ENCODE peak calls at places on chromosome 4, in nine cellular contexts. Q, C, Y, S, J, R, B, E and H are unnamed samples. For H3K9me3, the result is how much of the 10 kb centered on the place peaks cover.

GRCh38 chr4:64144994-64145393 is 264.3 kb downstream of the TECRL start:
- DNase-seq in J (peak), S (no peak), Y (no peak), B (no peak), E (no peak), C (no peak), R (peak), Q (no peak), H (no peak)

GRCh38 chr4:81021526-81021944 is 9.0 kb upstream of the BMP3 start:
- DNase-seq in J (peak), E (no peak), R (no peak), Q (no peak), Y (no peak), S (no peak), C (no peak), B (no peak), H (no peak)

GRCh38 chr4:53605783-53606182 is 14.5 kb upstream of the LNX1 start:
- DNase-seq in S (peak), C (no peak), Q (peak), B (no peak), E (no peak), J (no peak), Y (no peak), R (no peak), H (no peak)

GRCh38 chr4:155954118-155954503 is 445 bp upstream of the CTSO start:
- DNase-seq in Y (no peak), B (no peak), Q (peak), E (peak), R (no peak), C (no peak), S (no peak), J (no peak), H (peak)

GRCh38 chr4:88018471-88018870 is 11.0 kb downstream of the PKD2 start:
- DNase-seq in E (peak), J (no peak), Q (peak), S (peak), R (peak), C (no peak), B (peak), Y (no peak), H (peak)

GRCh38 chr4:55768291-55768690 is 51.3 kb upstream of the EXOC1L start:
- DNase-seq in C (peak), R (no peak), J (peak), E (no peak), S (peak), Y (no peak), B (no peak), Q (peak), H (peak)

GRCh38 chr4:165926307-165926706 is 53.3 kb downstream of the TLL1 start:
- DNase-seq in B (no peak), R (no peak), S (no peak), Q (no peak), E (no peak), J (no peak), C (no peak), Y (no peak), H (no peak)

GRCh38 chr4:108433832-108434231 is 186.5 kb upstream of the RPL34 start:
- DNase-seq in Q (peak), Y (no peak), R (no peak), J (peak), C (no peak), B (no peak), E (no peak), S (peak), H (no peak)

GRCh38 chr4:113103556-113103955 is 54.1 kb downstream of the ANK2 start:
- DNase-seq in S (no peak), R (no peak), B (no peak), Q (no peak), E (no peak), C (no peak), Y (no peak), J (peak), H (no peak)

GRCh38 chr4:52982246-52982950 is 120.3 kb downstream of the RASL11B start:
- DNase-seq in S (peak), Y (no peak), J (peak), C (peak), R (no peak), Q (peak), E (no peak), B (no peak), H (peak)

GRCh38 chr4:175874290-175874689 is 62.2 kb upstream of the GPM6A start:
- DNase-seq in R (no peak), E (no peak), B (no peak), Y (no peak), S (no peak), Q (no peak), C (no peak), J (no peak), H (no peak)

GRCh38 chr4:76952071-76952470 is 2.5 kb downstream of the SEPTIN11 start:
- DNase-seq in B (no peak), J (no peak), Q (no peak), S (no peak), E (no peak), R (no peak), Y (no peak), C (no peak), H (no peak)

GRCh38 chr4:79663157-79663556 is 255.1 kb upstream of the GK2 start:
- DNase-seq in J (no peak), E (no peak), Q (no peak), R (no peak), S (no peak), Y (no peak), B (no peak), C (no peak), H (no peak)

GRCh38 chr4:34878961-34879360 is 1365.4 kb downstream of the ARAP2 start:
- DNase-seq in E (no peak), S (no peak), B (no peak), Q (no peak), C (no peak), Y (no peak), R (no peak), J (no peak), H (no peak)

GRCh38 chr4:110823251-110823650 is 200.4 kb upstream of the PITX2 start:
- DNase-seq in B (no peak), R (no peak), E (no peak), Q (no peak), Y (no peak), S (peak), J (no peak), C (no peak), H (no peak)

GRCh38 chr4:140756292-140757219 is at the start of gene TBC1D9:
- DNase-seq in C (peak), Y (peak), E (peak), S (peak), Q (peak), R (peak), J (peak), B (peak), H (peak)

GRCh38 chr4:10186228-10187214 is 69.9 kb upstream of the WDR1 start:
- DNase-seq in R (no peak), C (no peak), S (no peak), E (no peak), Y (no peak), Q (no peak), J (no peak), B (no peak), H (no peak)

GRCh38 chr4:118327554-118328241 is 25.1 kb downstream of the PRSS12 start:
- DNase-seq in B (no peak), J (no peak), C (no peak), R (no peak), Q (peak), S (peak), Y (no peak), E (no peak), H (no peak)

GRCh38 chr4:44448548-44449443 is at the start of gene KCTD8:
- DNase-seq in E (peak), C (peak), B (peak), S (peak), Y (peak), Q (peak), R (peak), J (peak), H (peak)

GRCh38 chr4:44447563-44448504 is 775 bp downstream of the KCTD8 start:
- DNase-seq in Q (peak), Y (no peak), R (peak), C (peak), S (no peak), J (peak), B (peak), E (peak), H (peak)

GRCh38 chr4:44446191-44446590 is 2.4 kb downstream of the KCTD8 start:
- DNase-seq in E (no peak), B (no peak), J (no peak), Y (no peak), Q (peak), S (no peak), C (no peak), R (no peak), H (no peak)

DNA sequence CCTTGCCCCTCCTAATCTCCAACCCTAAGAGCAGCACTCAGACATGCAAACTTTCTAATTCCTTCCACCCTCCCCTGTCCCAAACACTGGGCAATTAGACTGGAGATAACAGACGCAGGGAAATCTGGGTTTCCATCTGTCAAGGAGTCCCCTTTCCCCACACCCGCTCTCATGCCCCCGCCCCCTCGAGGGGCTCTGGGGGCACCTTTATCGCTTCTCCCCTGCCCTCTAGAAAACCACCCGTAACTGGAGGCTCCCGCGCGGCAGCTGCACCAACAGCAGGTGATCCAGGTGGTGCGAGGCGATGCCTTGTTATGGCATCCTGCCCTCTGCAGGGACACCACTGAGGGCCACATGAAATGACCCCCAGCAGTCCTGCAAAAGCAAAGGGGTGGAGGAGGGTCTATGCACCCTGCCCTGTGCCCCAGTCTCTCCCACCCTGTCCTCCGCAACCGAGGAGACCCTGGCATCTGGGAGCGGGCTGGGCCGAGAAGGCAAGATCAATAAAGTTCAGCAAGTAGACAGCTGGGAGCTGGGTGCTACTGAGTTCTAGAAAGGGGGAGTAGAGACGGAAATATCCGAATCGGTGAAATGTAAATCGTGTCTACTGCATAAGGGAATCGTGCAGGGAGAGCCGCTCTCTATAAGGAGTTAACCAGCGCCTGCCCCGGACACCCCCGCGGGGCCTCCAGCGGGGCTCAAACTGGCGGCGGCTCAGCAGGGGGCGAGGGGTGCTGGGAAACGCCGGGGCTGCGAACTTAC is 1.6 kb downstream of the KCTD8 start:
- DNase-seq in R (no peak), Q (no peak), E (no peak), C (peak), Y (no peak), B (no peak), J (no peak), S (no peak), H (peak)
- H3K4me3 ChIP-seq in R (peak), Q (peak), E (peak), C (no peak), Y (peak), B (peak), J (no peak), S (no peak), H (no peak)

DNA sequence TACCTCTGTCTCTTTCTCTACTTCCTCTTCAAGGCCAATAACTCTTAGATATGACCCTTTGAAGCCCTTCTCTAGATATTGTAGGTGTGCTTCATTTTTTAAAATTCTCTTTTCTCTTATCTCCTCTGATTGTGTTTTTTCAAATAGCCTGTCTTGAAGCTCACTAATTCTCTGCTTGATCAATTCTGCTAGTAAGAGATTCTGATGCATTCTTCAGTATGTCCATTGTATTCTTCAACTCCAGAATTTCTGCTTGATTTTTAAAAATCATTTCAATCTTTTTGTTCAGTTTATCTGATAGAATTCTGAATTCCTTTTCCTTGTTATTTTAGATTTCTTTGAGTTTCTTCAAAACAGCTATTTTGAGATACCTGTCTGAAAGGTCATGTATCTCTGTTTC is 47.9 kb downstream of the MCUB start:
- DNase-seq in S (no peak), Y (no peak), J (no peak), Q (no peak), E (no peak), C (no peak), R (no peak), B (no peak), H (no peak)
- H3K9me3 ChIP-seq in S (under half), Y (under half), J (under half), Q (under half), E (under half), C (under half), R (under half), B (under half), H (under half)

DNA sequence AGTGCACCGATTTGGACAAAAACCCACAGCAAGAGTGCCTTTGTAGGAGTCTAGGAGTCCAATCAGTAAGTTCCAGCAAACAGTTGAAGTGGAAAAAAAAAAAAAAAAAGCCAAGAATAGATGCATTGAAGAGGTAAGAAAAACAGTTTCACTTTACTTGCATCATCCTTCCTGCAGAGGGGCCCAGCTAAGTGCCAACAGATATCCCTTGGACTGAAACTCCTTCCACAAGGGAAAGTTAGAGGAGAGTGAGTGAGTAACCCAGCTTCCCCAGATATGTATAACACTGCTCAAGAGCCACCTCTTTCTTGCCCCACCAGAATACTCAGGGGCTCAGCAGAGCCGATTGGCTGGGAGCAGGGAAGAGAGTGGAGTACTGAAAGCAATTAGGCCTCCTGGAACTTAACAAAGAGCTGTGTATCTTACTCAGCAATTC is 617.7 kb upstream of the SMIM31 start:
- DNase-seq in R (no peak), S (peak), C (no peak), J (no peak), E (no peak), B (no peak), Y (no peak), Q (peak), H (no peak)
- H3K27ac ChIP-seq in R (no peak), S (no peak), C (no peak), J (no peak), E (no peak), B (no peak), Y (no peak), Q (no peak), H (no peak)

GRCh38 chr4:7985891-7986441 is 46.3 kb upstream of the AFAP1 start:
- DNase-seq in Y (no peak), J (no peak), E (no peak), R (no peak), Q (peak), C (no peak), B (no peak), S (peak), H (no peak)

GRCh38 chr4:7987148-7987989 is 47.7 kb upstream of the AFAP1 start:
- DNase-seq in J (peak), E (peak), C (peak), B (peak), S (peak), R (peak), Y (peak), Q (peak), H (peak)

GRCh38 chr4:7992846-7993245 is 53.2 kb upstream of the AFAP1 start:
- DNase-seq in S (no peak), J (no peak), C (no peak), Q (no peak), R (no peak), E (no peak), Y (no peak), B (no peak), H (no peak)

GRCh38 chr4:7988437-7988836 is 48.8 kb upstream of the AFAP1 start:
- DNase-seq in Q (peak), B (no peak), C (no peak), R (no peak), Y (no peak), J (peak), E (no peak), S (peak), H (no peak)

GRCh38 chr4:7989654-7990053 is 50.0 kb upstream of the AFAP1 start:
- DNase-seq in E (no peak), R (no peak), Q (no peak), B (no peak), S (no peak), C (no peak), J (no peak), Y (no peak), H (no peak)
- H3K4me3 ChIP-seq in E (no peak), R (no peak), Q (no peak), B (no peak), S (no peak), C (no peak), J (no peak), Y (no peak), H (no peak)

GRCh38 chr4:92254767-92255442 is 48.9 kb upstream of the GRID2 start:
- DNase-seq in C (no peak), B (no peak), Q (no peak), J (no peak), R (no peak), S (no peak), Y (no peak), E (no peak), H (no peak)
- H3K9me3 ChIP-seq in C (under half), B (under half), Q (under half), J (under half), R (under half), S (under half), Y (under half), E (under half), H (under half)

GRCh38 chr4:37865450-37865849 is 25.4 kb upstream of the TBC1D1 start:
- DNase-seq in Y (no peak), B (no peak), R (peak), Q (no peak), C (no peak), S (no peak), J (no peak), E (no peak), H (no peak)
- H3K27ac ChIP-seq in Y (no peak), B (peak), R (peak), Q (no peak), C (no peak), S (no peak), J (no peak), E (no peak), H (no peak)

GRCh38 chr4:107248571-107248970 is 212.5 kb upstream of the DKK2 start:
- DNase-seq in S (peak), B (no peak), Q (no peak), E (no peak), J (peak), R (no peak), C (no peak), Y (no peak), H (no peak)
- H3K4me3 ChIP-seq in S (no peak), B (no peak), Q (no peak), E (no peak), J (no peak), R (no peak), C (no peak), Y (no peak), H (no peak)

DNA sequence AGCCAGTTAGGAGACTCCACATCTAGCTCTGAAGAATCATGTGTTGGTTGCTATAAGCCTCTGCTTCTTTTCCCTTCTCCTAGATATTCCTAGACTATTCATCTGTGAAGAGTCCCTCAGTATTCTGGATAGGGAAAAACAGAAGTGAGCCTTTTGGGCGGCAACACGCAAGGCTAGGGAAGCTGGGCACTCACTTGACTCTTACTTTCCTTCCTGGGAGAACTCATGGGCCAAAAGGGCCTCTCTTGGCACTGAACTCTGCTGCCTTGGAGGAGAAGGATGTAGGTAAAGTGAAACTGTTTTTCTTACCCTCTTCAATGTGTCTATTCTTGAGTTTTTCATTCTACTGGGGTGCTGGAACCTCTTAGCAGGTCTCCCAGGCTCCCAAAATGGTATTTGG is 7.9 kb upstream of the CISD2 start:
- DNase-seq in B (no peak), R (no peak), J (no peak), S (no peak), Q (no peak), E (no peak), Y (no peak), C (no peak), H (no peak)
- H3K9me3 ChIP-seq in B (under half), R (under half), J (under half), S (under half), Q (under half), E (under half), Y (under half), C (under half), H (under half)

DNA sequence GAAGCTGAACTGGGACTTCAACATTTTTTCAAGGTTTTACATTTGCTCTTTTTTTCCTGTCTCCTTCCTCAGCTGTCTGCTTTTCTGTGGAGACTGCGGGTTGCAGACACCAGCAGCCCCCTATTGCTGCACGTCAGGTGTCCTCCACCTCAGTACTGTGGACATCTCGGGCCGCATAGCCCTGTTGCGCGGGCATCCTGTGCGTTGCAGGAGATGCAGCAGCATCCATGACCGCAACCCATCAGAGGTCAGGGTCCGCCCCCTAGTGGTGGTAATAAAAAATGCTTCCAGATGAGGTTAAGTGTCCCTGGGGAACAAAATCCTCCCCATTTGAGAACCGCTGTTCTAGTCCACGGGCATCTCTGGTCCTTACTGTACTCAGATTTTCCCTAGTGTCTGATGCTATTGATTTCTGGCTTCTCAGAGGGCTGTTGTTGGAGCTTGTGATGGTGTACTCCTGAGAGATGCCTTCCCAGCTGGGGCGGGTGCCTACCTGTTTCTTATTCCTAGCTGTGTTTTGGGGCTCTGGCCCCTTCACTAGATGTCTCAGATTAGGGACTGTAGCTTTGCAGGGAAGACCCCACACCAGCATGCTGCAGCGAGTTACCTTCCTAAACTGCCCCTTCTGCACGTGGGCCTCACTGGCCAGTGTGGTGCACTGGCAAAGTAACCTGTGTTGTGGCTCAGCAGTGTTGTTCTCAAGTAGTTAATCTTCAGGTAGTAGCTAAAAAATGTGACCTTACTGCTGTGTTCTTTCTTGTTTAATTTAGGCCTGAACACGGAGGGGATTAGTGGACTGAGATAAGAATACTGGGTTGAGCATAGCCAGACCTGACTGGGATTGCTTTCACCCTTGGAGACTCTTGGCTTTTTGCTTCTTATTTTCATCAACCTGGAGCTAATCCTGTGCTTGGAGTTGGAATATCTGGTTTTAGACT is 28.2 kb downstream of the NSD2 start:
- DNase-seq in Q (peak), E (peak), J (peak), S (peak), R (peak), B (peak), C (peak), Y (peak), H (peak)
- H3K27ac ChIP-seq in Q (no peak), E (no peak), J (no peak), S (no peak), R (no peak), B (no peak), C (no peak), Y (no peak), H (no peak)